ENCODE peak calls at places on chromosomes 5 and 9, in six cellular contexts. One of them, this sample, is unnamed.

GRCh38 chr9:121651295-121652036 is at the start of gene DAB2IP:
- DNase-seq in transverse colon: peak
- DNase-seq in stomach: peak
- DNase-seq in breast epithelium: no peak
- DNase-seq in suprapubic skin: no peak
- DNase-seq in HCT116: no peak
- DNase-seq in this sample: peak

GRCh38 chr9:69157751-69158466 is 16.2 kb upstream of the TJP2 start:
- DNase-seq in transverse colon: no peak
- DNase-seq in stomach: no peak
- DNase-seq in breast epithelium: no peak
- DNase-seq in suprapubic skin: no peak
- DNase-seq in HCT116: no peak
- DNase-seq in this sample: no peak

GRCh38 chr9:109098221-109098959 is 21.4 kb downstream of the TMEM245 start:
- DNase-seq in transverse colon: no peak
- DNase-seq in stomach: no peak
- DNase-seq in breast epithelium: peak
- DNase-seq in suprapubic skin: no peak
- DNase-seq in HCT116: no peak
- DNase-seq in this sample: peak

GRCh38 chr9:35820076-35820475 is 5.2 kb upstream of the HINT2 start:
- DNase-seq in transverse colon: no peak
- DNase-seq in stomach: no peak
- DNase-seq in breast epithelium: no peak
- DNase-seq in suprapubic skin: no peak
- DNase-seq in HCT116: no peak
- DNase-seq in this sample: no peak

GRCh38 chr5:118233601-118234000 is 754.7 kb downstream of the DTWD2 start:
- DNase-seq in transverse colon: no peak
- DNase-seq in stomach: no peak
- DNase-seq in breast epithelium: no peak
- DNase-seq in suprapubic skin: no peak
- DNase-seq in HCT116: no peak
- DNase-seq in this sample: no peak

GRCh38 chr5:20266068-20266467 is 278.1 kb upstream of the CDH18 start:
- DNase-seq in transverse colon: no peak
- DNase-seq in stomach: no peak
- DNase-seq in breast epithelium: no peak
- DNase-seq in suprapubic skin: no peak
- DNase-seq in HCT116: no peak
- DNase-seq in this sample: no peak

GRCh38 chr5:6090079-6090654 is 288.2 kb downstream of the MED10 start:
- DNase-seq in transverse colon: no peak
- DNase-seq in stomach: no peak
- DNase-seq in breast epithelium: no peak
- DNase-seq in suprapubic skin: no peak
- DNase-seq in HCT116: no peak
- DNase-seq in this sample: no peak

GRCh38 chr9:108286807-108287206 is 569.0 kb downstream of the ACTL7B start:
- DNase-seq in transverse colon: no peak
- DNase-seq in stomach: no peak
- DNase-seq in breast epithelium: no peak
- DNase-seq in suprapubic skin: no peak
- DNase-seq in HCT116: no peak
- DNase-seq in this sample: no peak

GRCh38 chr9:74120470-74120869 is 376.7 kb upstream of the RORB start:
- DNase-seq in transverse colon: no peak
- DNase-seq in stomach: no peak
- DNase-seq in breast epithelium: no peak
- DNase-seq in suprapubic skin: no peak
- DNase-seq in HCT116: no peak
- DNase-seq in this sample: no peak

GRCh38 chr5:10701567-10702039 is 59.4 kb downstream of the DAP start:
- DNase-seq in transverse colon: no peak
- DNase-seq in stomach: no peak
- DNase-seq in breast epithelium: no peak
- DNase-seq in suprapubic skin: no peak
- DNase-seq in HCT116: no peak
- DNase-seq in this sample: peak

GRCh38 chr5:128673970-128674369 is 135.9 kb upstream of the FBN2 start:
- DNase-seq in transverse colon: no peak
- DNase-seq in stomach: no peak
- DNase-seq in breast epithelium: no peak
- DNase-seq in suprapubic skin: no peak
- DNase-seq in HCT116: no peak
- DNase-seq in this sample: no peak

GRCh38 chr9:35845824-35846771 is 17.1 kb downstream of the TMEM8B start:
- DNase-seq in transverse colon: no peak
- DNase-seq in stomach: no peak
- DNase-seq in breast epithelium: no peak
- DNase-seq in suprapubic skin: no peak
- DNase-seq in HCT116: no peak
- DNase-seq in this sample: no peak

GRCh38 chr9:68851657-68852056 is 146.6 kb downstream of the PIP5K1B start:
- DNase-seq in transverse colon: no peak
- DNase-seq in stomach: no peak
- DNase-seq in breast epithelium: no peak
- DNase-seq in suprapubic skin: no peak
- DNase-seq in HCT116: no peak
- DNase-seq in this sample: no peak

GRCh38 chr5:109309326-109310063 is 100.3 kb downstream of the PJA2 start:
- DNase-seq in transverse colon: no peak
- DNase-seq in stomach: no peak
- DNase-seq in breast epithelium: no peak
- DNase-seq in suprapubic skin: no peak
- DNase-seq in HCT116: no peak
- DNase-seq in this sample: no peak

GRCh38 chr5:160230686-160231527 is 1.6 kb downstream of the FABP6 start:
- DNase-seq in transverse colon: no peak
- DNase-seq in stomach: no peak
- DNase-seq in breast epithelium: peak
- DNase-seq in suprapubic skin: no peak
- DNase-seq in HCT116: no peak
- DNase-seq in this sample: peak

GRCh38 chr9:136095028-136095494 is at the start of gene NACC2:
- DNase-seq in transverse colon: peak
- DNase-seq in stomach: peak
- DNase-seq in breast epithelium: no peak
- DNase-seq in suprapubic skin: no peak
- DNase-seq in HCT116: no peak
- DNase-seq in this sample: peak
- TF ChIP-seq POLR2A in transverse colon: no peak
- TF ChIP-seq POLR2A in stomach: no peak
- TF ChIP-seq POLR2A in breast epithelium: no peak
- TF ChIP-seq POLR2A in suprapubic skin: no peak
- TF ChIP-seq POLR2A in HCT116: peak
- TF ChIP-seq POLR2A in this sample: peak

DNA sequence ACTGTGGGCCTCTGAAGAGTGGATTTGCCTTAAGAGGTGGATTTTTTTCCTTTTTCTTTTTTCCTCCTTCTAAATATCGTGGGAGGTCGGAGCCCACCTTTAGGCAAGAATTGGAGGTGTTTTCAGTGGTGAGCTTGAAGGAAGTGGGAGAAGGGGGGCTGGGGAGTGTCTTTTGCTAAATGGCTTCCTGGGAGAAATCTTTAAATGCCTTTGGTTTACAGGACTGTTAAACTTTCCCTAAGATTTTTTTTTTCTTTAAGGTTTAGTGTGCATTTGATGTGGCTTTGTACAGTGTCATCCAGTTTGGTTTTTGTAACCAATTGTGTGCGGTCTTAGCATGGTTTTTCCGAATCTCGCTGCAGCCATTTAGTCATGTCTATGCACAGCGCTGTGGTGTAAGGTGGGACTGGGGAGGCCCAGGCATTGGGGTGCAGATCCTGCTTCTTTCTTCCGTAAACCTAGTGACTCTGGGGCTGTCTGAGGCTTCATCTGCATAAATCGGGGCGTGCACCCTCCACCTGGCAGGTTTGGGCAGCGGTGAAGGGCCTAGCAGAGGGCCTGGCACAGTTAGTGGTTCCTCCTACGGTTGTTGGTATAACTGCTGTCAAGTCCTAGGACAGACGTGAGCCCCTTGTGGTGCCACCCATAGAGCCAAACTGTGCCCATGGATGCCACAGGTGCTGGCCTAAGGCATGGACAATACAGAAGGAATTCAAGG is 1.3 kb downstream of the PRRC2B start:
- DNase-seq in transverse colon: peak
- DNase-seq in stomach: peak
- DNase-seq in breast epithelium: peak
- DNase-seq in suprapubic skin: peak
- DNase-seq in HCT116: no peak
- DNase-seq in this sample: peak
- TF ChIP-seq POLR2AphosphoS5 in transverse colon: no peak
- TF ChIP-seq POLR2AphosphoS5 in stomach: peak
- TF ChIP-seq POLR2AphosphoS5 in breast epithelium: no peak
- TF ChIP-seq POLR2AphosphoS5 in suprapubic skin: no peak
- TF ChIP-seq POLR2AphosphoS5 in HCT116: no peak
- TF ChIP-seq POLR2AphosphoS5 in this sample: no peak

GRCh38 chr9:70410368-70410767 is 4.1 kb downstream of the KLF9 start:
- DNase-seq in transverse colon: no peak
- DNase-seq in stomach: no peak
- DNase-seq in breast epithelium: no peak
- DNase-seq in suprapubic skin: no peak
- DNase-seq in HCT116: no peak
- DNase-seq in this sample: no peak

GRCh38 chr9:70411930-70412677 is 2.4 kb downstream of the KLF9 start:
- DNase-seq in transverse colon: peak
- DNase-seq in stomach: peak
- DNase-seq in breast epithelium: peak
- DNase-seq in suprapubic skin: peak
- DNase-seq in HCT116: peak
- DNase-seq in this sample: peak

GRCh38 chr9:70412678-70413426 is 1.6 kb downstream of the KLF9 start:
- DNase-seq in transverse colon: peak
- DNase-seq in stomach: peak
- DNase-seq in breast epithelium: peak
- DNase-seq in suprapubic skin: peak
- DNase-seq in HCT116: no peak
- DNase-seq in this sample: peak

GRCh38 chr9:70409800-70410199 is 4.7 kb downstream of the KLF9 start:
- DNase-seq in transverse colon: no peak
- DNase-seq in stomach: no peak
- DNase-seq in breast epithelium: no peak
- DNase-seq in suprapubic skin: no peak
- DNase-seq in HCT116: no peak
- DNase-seq in this sample: no peak

GRCh38 chr9:70411141-70411929 is 3.1 kb downstream of the KLF9 start:
- DNase-seq in transverse colon: peak
- DNase-seq in stomach: peak
- DNase-seq in breast epithelium: peak
- DNase-seq in suprapubic skin: peak
- DNase-seq in HCT116: no peak
- DNase-seq in this sample: peak
- TF ChIP-seq POLR2A in transverse colon: peak
- TF ChIP-seq POLR2A in stomach: peak
- TF ChIP-seq POLR2A in breast epithelium: peak
- TF ChIP-seq POLR2A in suprapubic skin: no peak
- TF ChIP-seq POLR2A in HCT116: no peak
- TF ChIP-seq POLR2A in this sample: no peak

GRCh38 chr9:112029921-112030444 is 133.4 kb downstream of the UGCG start:
- DNase-seq in transverse colon: no peak
- DNase-seq in stomach: peak
- DNase-seq in breast epithelium: no peak
- DNase-seq in suprapubic skin: no peak
- DNase-seq in HCT116: no peak
- DNase-seq in this sample: no peak
- TF ChIP-seq POLR2AphosphoS5 in transverse colon: no peak
- TF ChIP-seq POLR2AphosphoS5 in stomach: peak
- TF ChIP-seq POLR2AphosphoS5 in breast epithelium: no peak
- TF ChIP-seq POLR2AphosphoS5 in suprapubic skin: no peak
- TF ChIP-seq POLR2AphosphoS5 in HCT116: no peak
- TF ChIP-seq POLR2AphosphoS5 in this sample: no peak